ENCODE peak calls at places on chromosomes 13 and 19, in nine cellular contexts. Y is stimulated activated CD8-positive, alpha-beta memory T cell treated with anti-CD3 and anti-CD28 coated beads, Interleukin-4, amount 100 ng/mL, for 24 hours; F is brain microvascular endothelial cell; E is uterus; D is neural crest cell; X is NCI-H2081; U is renal cortical epithelial cell; W is CD4-positive, alpha-beta memory T cell; R is upper lobe of left lung. B is an unnamed sample.

GRCh38 chr19:5059191-5059579 is 90.3 kb downstream of the KDM4B start:
- DNase-seq in R (peak; percentile 82), Y (no peak), W (no peak), D (no peak), U (no peak), F (no peak), E (no peak), X (no peak), B (no peak)

GRCh38 chr13:80945328-80945727 is 604.4 kb upstream of the SPRY2 start:
- DNase-seq in R (no peak), W (no peak), X (peak; percentile 1), U (peak; percentile 38), E (no peak), D (peak; percentile 50), F (no peak), Y (no peak), B (no peak)

GRCh38 chr13:91162180-91162579 is 185.3 kb upstream of the MIR17HG start:
- DNase-seq in W (no peak), Y (no peak), D (no peak), R (no peak), U (peak; percentile 38), X (no peak), F (no peak), E (no peak), B (no peak)

GRCh38 chr13:43077906-43078305 is 54.5 kb downstream of the DNAJC15 start:
- DNase-seq in U (no peak), R (no peak), Y (no peak), F (no peak), D (no peak), E (no peak), W (no peak), X (no peak), B (no peak)

GRCh38 chr19:15613338-15613737 is 1.7 kb upstream of the CYP4F8 start:
- DNase-seq in Y (no peak), X (no peak), W (no peak), R (no peak), E (no peak), F (no peak), U (no peak), D (no peak), B (peak; percentile 57)

GRCh38 chr13:105928901-105929300 is 606.6 kb downstream of the EFNB2 start:
- DNase-seq in W (no peak), F (no peak), X (no peak), D (no peak), E (no peak), Y (no peak), U (no peak), R (no peak), B (no peak)

GRCh38 chr13:31968473-31968872 is 63.1 kb upstream of the FRY start:
- DNase-seq in U (peak; percentile 68), W (no peak), E (no peak), Y (no peak), R (no peak), F (peak; percentile 60), D (no peak), X (no peak), B (no peak)

GRCh38 chr13:63910406-63910957 is 2494.8 kb upstream of the PCDH20 start:
- DNase-seq in D (no peak), R (no peak), X (no peak), W (no peak), Y (no peak), F (peak; percentile 2), U (peak; percentile 24), E (no peak), B (no peak)

GRCh38 chr19:19004144-19004543 is 29.2 kb downstream of the SUGP2 start:
- DNase-seq in F (no peak), R (peak; percentile 58), Y (no peak), D (no peak), E (no peak), U (no peak), X (no peak), W (no peak), B (no peak)

GRCh38 chr19:50835103-50835784 is 1.9 kb upstream of the KLK15 start:
- DNase-seq in X (no peak), D (no peak), W (no peak), U (no peak), Y (no peak), F (no peak), E (no peak), R (no peak), B (no peak)

GRCh38 chr19:40530091-40530901 is 46.4 kb upstream of the SHKBP1 start:
- DNase-seq in Y (no peak), W (no peak), R (peak; percentile 86), U (no peak), X (no peak), F (no peak), E (no peak), D (peak; percentile 58), B (no peak)

GRCh38 chr13:46773556-46773955 is 23.4 kb downstream of the ESD start:
- DNase-seq in X (no peak), F (no peak), Y (no peak), D (no peak), U (no peak), R (no peak), W (no peak), E (no peak), B (no peak)

GRCh38 chr19:33767898-33768413 is 28.7 kb upstream of the KCTD15 start:
- DNase-seq in U (no peak), D (peak; percentile 81), F (no peak), R (no peak), E (no peak), W (no peak), X (no peak), Y (peak; percentile 4), B (no peak)

GRCh38 chr13:56907766-56908165 is 233.0 kb upstream of the PRR20A start:
- DNase-seq in E (no peak), F (no peak), X (no peak), D (no peak), U (no peak), Y (no peak), R (no peak), W (no peak), B (no peak)

GRCh38 chr19:48444129-48444932 is 1.5 kb upstream of the GRWD1 start:
- DNase-seq in U (no peak), Y (no peak), E (peak; percentile 37), X (no peak), W (no peak), D (no peak), F (no peak), R (peak; percentile 75), B (no peak)

GRCh38 chr19:37691881-37692504 is 27.6 kb downstream of the ZNF607 start:
- DNase-seq in W (peak; percentile 78), R (peak; percentile 93), U (peak; percentile 54), E (peak; percentile 80), F (peak; percentile 83), D (peak; percentile 79), Y (peak; percentile 68), X (no peak), B (peak; percentile 91)

GRCh38 chr19:17097593-17098126 is 22.1 kb downstream of the MYO9B start:
- DNase-seq in X (no peak), F (no peak), D (no peak), W (no peak), R (no peak), E (peak; percentile 47), U (peak; percentile 64), Y (no peak), B (no peak)

GRCh38 chr13:29556742-29557141 is 38.7 kb downstream of the SLC7A1 start:
- DNase-seq in X (no peak), R (no peak), Y (no peak), F (no peak), D (no peak), E (no peak), U (no peak), W (no peak), B (no peak)

GRCh38 chr19:12750851-12751250 is 740 bp upstream of the BEST2 start:
- DNase-seq in D (no peak), Y (no peak), X (no peak), U (no peak), E (no peak), F (no peak), W (no peak), R (no peak), B (no peak)

GRCh38 chr19:6692027-6692426 is 22.1 kb upstream of the TNFSF14 start:
- DNase-seq in R (no peak), X (no peak), Y (no peak), U (no peak), D (no peak), W (no peak), F (no peak), E (no peak), B (no peak)

GRCh38 chr13:111184685-111185401 is 69.7 kb downstream of the ARHGEF7 start:
- DNase-seq in U (no peak), W (peak; percentile 42), X (peak; percentile 5), E (no peak), D (no peak), F (peak; percentile 68), Y (peak; percentile 10), R (no peak), B (no peak)

GRCh38 chr19:11722414-11722813 is 16.3 kb downstream of the ZNF823 start:
- DNase-seq in X (no peak), U (no peak), R (no peak), D (no peak), E (no peak), W (no peak), Y (no peak), F (no peak), B (no peak)

GRCh38 chr13:49877629-49878218 is 58.4 kb downstream of the SPRYD7 start:
- DNase-seq in R (no peak), E (no peak), Y (no peak), D (no peak), X (no peak), W (no peak), U (no peak), F (no peak), B (no peak)

GRCh38 chr13:64278493-64278892 is 2862.8 kb upstream of the PCDH20 start:
- DNase-seq in E (no peak), U (peak; percentile 2), R (no peak), Y (no peak), D (no peak), X (no peak), F (peak; percentile 59), W (no peak), B (no peak)

GRCh38 chr19:46287585-46287984 is 9.3 kb upstream of the HIF3A start:
- DNase-seq in D (no peak), W (no peak), F (no peak), X (no peak), Y (no peak), U (no peak), R (no peak), E (no peak), B (no peak)

GRCh38 chr19:1896508-1896907 is 8.7 kb upstream of the ADAT3 start:
- DNase-seq in E (no peak), F (no peak), R (no peak), W (no peak), D (no peak), X (no peak), U (no peak), Y (no peak), B (no peak)

GRCh38 chr19:31890230-31890629 is 455.2 kb upstream of the ZNF507 start:
- DNase-seq in W (no peak), E (no peak), D (no peak), F (no peak), Y (no peak), R (no peak), U (no peak), X (no peak), B (no peak)

GRCh38 chr19:45768644-45769053 is 403 bp downstream of the SIX5 start:
- DNase-seq in W (peak; percentile 31), D (peak; percentile 43), U (no peak), E (no peak), Y (no peak), R (peak; percentile 93), X (no peak), F (peak; percentile 22), B (no peak)

GRCh38 chr13:49859568-49859967 is 67.1 kb upstream of the KPNA3 start:
- DNase-seq in U (peak; percentile 92), E (no peak), D (no peak), Y (no peak), X (no peak), F (peak; percentile 89), R (no peak), W (no peak), B (no peak)

GRCh38 chr19:369256-369655 is 24.7 kb upstream of the MIER2 start:
- DNase-seq in E (no peak), U (no peak), X (no peak), R (no peak), Y (no peak), F (no peak), D (no peak), W (no peak), B (peak; percentile 83)

GRCh38 chr13:92487238-92487637 is 739.4 kb upstream of the GPC6 start:
- DNase-seq in Y (no peak), U (no peak), W (no peak), R (no peak), E (no peak), D (no peak), F (no peak), X (no peak), B (no peak)

B was measured in osteocyte.